ENCODE peak calls at places on chromosomes 3 and 15, in eight cellular contexts. One of them, this sample, is unnamed.

GRCh38 chr3:71247221-71247947 is 336.1 kb downstream of the FOXP1 start:
- DNase-seq in activated CD4-positive, alpha-beta T cell treated with anti-CD3 and anti-CD28 coated beads for 48 hours: no peak
- DNase-seq in nucleus accumbens: no peak
- DNase-seq in ACHN: peak
- DNase-seq in foreskin fibroblast: peak
- DNase-seq in sciatic nerve: no peak
- DNase-seq in GM18507: no peak
- DNase-seq in HAP-1: peak
- DNase-seq in this sample: no peak

GRCh38 chr3:8660271-8660731 is 15.7 kb upstream of the SSUH2 start:
- DNase-seq in activated CD4-positive, alpha-beta T cell treated with anti-CD3 and anti-CD28 coated beads for 48 hours: no peak
- DNase-seq in nucleus accumbens: no peak
- DNase-seq in ACHN: no peak
- DNase-seq in foreskin fibroblast: peak
- DNase-seq in sciatic nerve: no peak
- DNase-seq in GM18507: no peak
- DNase-seq in HAP-1: no peak
- DNase-seq in this sample: no peak

GRCh38 chr3:58683001-58683845 is 16.6 kb upstream of the FAM3D start:
- DNase-seq in activated CD4-positive, alpha-beta T cell treated with anti-CD3 and anti-CD28 coated beads for 48 hours: peak
- DNase-seq in nucleus accumbens: no peak
- DNase-seq in ACHN: peak
- DNase-seq in foreskin fibroblast: peak
- DNase-seq in sciatic nerve: no peak
- DNase-seq in GM18507: no peak
- DNase-seq in HAP-1: no peak
- DNase-seq in this sample: no peak

GRCh38 chr15:77186518-77187095 is 115.7 kb upstream of the TSPAN3 start:
- DNase-seq in activated CD4-positive, alpha-beta T cell treated with anti-CD3 and anti-CD28 coated beads for 48 hours: no peak
- DNase-seq in nucleus accumbens: no peak
- DNase-seq in ACHN: peak
- DNase-seq in foreskin fibroblast: peak
- DNase-seq in sciatic nerve: no peak
- DNase-seq in GM18507: no peak
- DNase-seq in HAP-1: peak
- DNase-seq in this sample: no peak

GRCh38 chr3:70736009-70736408 is 423.6 kb upstream of the MDFIC2 start:
- DNase-seq in activated CD4-positive, alpha-beta T cell treated with anti-CD3 and anti-CD28 coated beads for 48 hours: no peak
- DNase-seq in nucleus accumbens: no peak
- DNase-seq in ACHN: no peak
- DNase-seq in foreskin fibroblast: no peak
- DNase-seq in sciatic nerve: no peak
- DNase-seq in GM18507: no peak
- DNase-seq in HAP-1: no peak
- DNase-seq in this sample: no peak

GRCh38 chr3:141506071-141506470 is 19.2 kb downstream of the RASA2 start:
- DNase-seq in activated CD4-positive, alpha-beta T cell treated with anti-CD3 and anti-CD28 coated beads for 48 hours: no peak
- DNase-seq in nucleus accumbens: no peak
- DNase-seq in ACHN: no peak
- DNase-seq in foreskin fibroblast: no peak
- DNase-seq in sciatic nerve: no peak
- DNase-seq in GM18507: no peak
- DNase-seq in HAP-1: no peak
- DNase-seq in this sample: no peak

GRCh38 chr3:107212709-107213664 is 164.3 kb upstream of the CCDC54 start:
- DNase-seq in activated CD4-positive, alpha-beta T cell treated with anti-CD3 and anti-CD28 coated beads for 48 hours: no peak
- DNase-seq in nucleus accumbens: no peak
- DNase-seq in ACHN: no peak
- DNase-seq in foreskin fibroblast: no peak
- DNase-seq in sciatic nerve: no peak
- DNase-seq in GM18507: no peak
- DNase-seq in HAP-1: no peak
- DNase-seq in this sample: no peak

GRCh38 chr15:93088200-93088980 is 621 bp downstream of the RGMA start:
- DNase-seq in activated CD4-positive, alpha-beta T cell treated with anti-CD3 and anti-CD28 coated beads for 48 hours: peak
- DNase-seq in nucleus accumbens: no peak
- DNase-seq in ACHN: peak
- DNase-seq in foreskin fibroblast: peak
- DNase-seq in sciatic nerve: no peak
- DNase-seq in GM18507: no peak
- DNase-seq in HAP-1: peak
- DNase-seq in this sample: no peak

GRCh38 chr15:72998681-72999466 is 53.4 kb upstream of the NEO1 start:
- DNase-seq in activated CD4-positive, alpha-beta T cell treated with anti-CD3 and anti-CD28 coated beads for 48 hours: no peak
- DNase-seq in nucleus accumbens: no peak
- DNase-seq in ACHN: no peak
- DNase-seq in foreskin fibroblast: no peak
- DNase-seq in sciatic nerve: no peak
- DNase-seq in GM18507: no peak
- DNase-seq in HAP-1: no peak
- DNase-seq in this sample: no peak

GRCh38 chr3:46089237-46090011 is 62.1 kb upstream of the XCR1 start:
- DNase-seq in activated CD4-positive, alpha-beta T cell treated with anti-CD3 and anti-CD28 coated beads for 48 hours: peak
- DNase-seq in nucleus accumbens: no peak
- DNase-seq in ACHN: peak
- DNase-seq in foreskin fibroblast: peak
- DNase-seq in sciatic nerve: peak
- DNase-seq in GM18507: no peak
- DNase-seq in HAP-1: no peak
- DNase-seq in this sample: no peak

GRCh38 chr15:57732526-57733331 is 26.2 kb downstream of the POLR2M start:
- DNase-seq in activated CD4-positive, alpha-beta T cell treated with anti-CD3 and anti-CD28 coated beads for 48 hours: peak
- DNase-seq in nucleus accumbens: no peak
- DNase-seq in ACHN: peak
- DNase-seq in foreskin fibroblast: peak
- DNase-seq in sciatic nerve: peak
- DNase-seq in GM18507: peak
- DNase-seq in HAP-1: peak
- DNase-seq in this sample: peak

GRCh38 chr3:161349529-161350278 is 21.6 kb downstream of the SPTSSB start:
- DNase-seq in activated CD4-positive, alpha-beta T cell treated with anti-CD3 and anti-CD28 coated beads for 48 hours: peak
- DNase-seq in nucleus accumbens: no peak
- DNase-seq in ACHN: no peak
- DNase-seq in foreskin fibroblast: peak
- DNase-seq in sciatic nerve: no peak
- DNase-seq in GM18507: no peak
- DNase-seq in HAP-1: no peak
- DNase-seq in this sample: no peak

GRCh38 chr15:99566157-99566900 is 545 bp downstream of the MEF2A start:
- DNase-seq in activated CD4-positive, alpha-beta T cell treated with anti-CD3 and anti-CD28 coated beads for 48 hours: peak
- DNase-seq in nucleus accumbens: no peak
- DNase-seq in ACHN: peak
- DNase-seq in foreskin fibroblast: peak
- DNase-seq in sciatic nerve: no peak
- DNase-seq in GM18507: no peak
- DNase-seq in HAP-1: no peak
- DNase-seq in this sample: no peak

GRCh38 chr3:79011821-79012529 is 755.8 kb downstream of the ROBO1 start:
- DNase-seq in activated CD4-positive, alpha-beta T cell treated with anti-CD3 and anti-CD28 coated beads for 48 hours: no peak
- DNase-seq in nucleus accumbens: no peak
- DNase-seq in ACHN: no peak
- DNase-seq in foreskin fibroblast: no peak
- DNase-seq in sciatic nerve: no peak
- DNase-seq in GM18507: no peak
- DNase-seq in HAP-1: no peak
- DNase-seq in this sample: no peak

GRCh38 chr3:189372205-189372764 is 200.5 kb downstream of the TPRG1 start:
- DNase-seq in activated CD4-positive, alpha-beta T cell treated with anti-CD3 and anti-CD28 coated beads for 48 hours: no peak
- DNase-seq in nucleus accumbens: no peak
- DNase-seq in ACHN: no peak
- DNase-seq in foreskin fibroblast: no peak
- DNase-seq in sciatic nerve: no peak
- DNase-seq in GM18507: no peak
- DNase-seq in HAP-1: no peak
- DNase-seq in this sample: no peak

GRCh38 chr3:37770938-37771918 is 90.5 kb upstream of the CTDSPL start:
- DNase-seq in activated CD4-positive, alpha-beta T cell treated with anti-CD3 and anti-CD28 coated beads for 48 hours: no peak
- DNase-seq in nucleus accumbens: no peak
- DNase-seq in ACHN: no peak
- DNase-seq in foreskin fibroblast: no peak
- DNase-seq in sciatic nerve: no peak
- DNase-seq in GM18507: no peak
- DNase-seq in HAP-1: no peak
- DNase-seq in this sample: no peak

GRCh38 chr3:39000008-39000450 is 51.7 kb downstream of the SCN11A start:
- DNase-seq in activated CD4-positive, alpha-beta T cell treated with anti-CD3 and anti-CD28 coated beads for 48 hours: no peak
- DNase-seq in nucleus accumbens: no peak
- DNase-seq in ACHN: peak
- DNase-seq in foreskin fibroblast: peak
- DNase-seq in sciatic nerve: no peak
- DNase-seq in GM18507: peak
- DNase-seq in HAP-1: peak
- DNase-seq in this sample: peak

GRCh38 chr3:69207036-69207435 is 84.6 kb upstream of the LMOD3 start:
- DNase-seq in activated CD4-positive, alpha-beta T cell treated with anti-CD3 and anti-CD28 coated beads for 48 hours: no peak
- DNase-seq in nucleus accumbens: no peak
- DNase-seq in ACHN: no peak
- DNase-seq in foreskin fibroblast: no peak
- DNase-seq in sciatic nerve: no peak
- DNase-seq in GM18507: no peak
- DNase-seq in HAP-1: no peak
- DNase-seq in this sample: no peak

GRCh38 chr3:190541560-190541959 is 27.7 kb downstream of the IL1RAP start:
- DNase-seq in activated CD4-positive, alpha-beta T cell treated with anti-CD3 and anti-CD28 coated beads for 48 hours: no peak
- DNase-seq in nucleus accumbens: no peak
- DNase-seq in ACHN: no peak
- DNase-seq in foreskin fibroblast: no peak
- DNase-seq in sciatic nerve: no peak
- DNase-seq in GM18507: no peak
- DNase-seq in HAP-1: no peak
- DNase-seq in this sample: no peak

GRCh38 chr3:172226831-172227230 is 187.5 kb downstream of the FNDC3B start:
- DNase-seq in activated CD4-positive, alpha-beta T cell treated with anti-CD3 and anti-CD28 coated beads for 48 hours: no peak
- DNase-seq in nucleus accumbens: no peak
- DNase-seq in ACHN: no peak
- DNase-seq in foreskin fibroblast: no peak
- DNase-seq in sciatic nerve: no peak
- DNase-seq in GM18507: no peak
- DNase-seq in HAP-1: no peak
- DNase-seq in this sample: no peak

GRCh38 chr3:89488800-89489580 is 381.6 kb downstream of the EPHA3 start:
- DNase-seq in activated CD4-positive, alpha-beta T cell treated with anti-CD3 and anti-CD28 coated beads for 48 hours: no peak
- DNase-seq in nucleus accumbens: no peak
- DNase-seq in ACHN: no peak
- DNase-seq in foreskin fibroblast: peak
- DNase-seq in sciatic nerve: no peak
- DNase-seq in GM18507: no peak
- DNase-seq in HAP-1: no peak
- DNase-seq in this sample: no peak

GRCh38 chr15:33114484-33114767 is 80.1 kb downstream of the FMN1 start:
- DNase-seq in activated CD4-positive, alpha-beta T cell treated with anti-CD3 and anti-CD28 coated beads for 48 hours: no peak
- DNase-seq in nucleus accumbens: no peak
- DNase-seq in ACHN: no peak
- DNase-seq in foreskin fibroblast: peak
- DNase-seq in sciatic nerve: no peak
- DNase-seq in GM18507: no peak
- DNase-seq in HAP-1: no peak
- DNase-seq in this sample: no peak

GRCh38 chr3:149625795-149626194 is 32.0 kb downstream of the WWTR1 start:
- DNase-seq in activated CD4-positive, alpha-beta T cell treated with anti-CD3 and anti-CD28 coated beads for 48 hours: no peak
- DNase-seq in nucleus accumbens: no peak
- DNase-seq in ACHN: no peak
- DNase-seq in foreskin fibroblast: peak
- DNase-seq in sciatic nerve: no peak
- DNase-seq in GM18507: no peak
- DNase-seq in HAP-1: no peak
- DNase-seq in this sample: no peak

GRCh38 chr3:189914799-189915198 is 205.9 kb downstream of the P3H2 start:
- DNase-seq in activated CD4-positive, alpha-beta T cell treated with anti-CD3 and anti-CD28 coated beads for 48 hours: peak
- DNase-seq in nucleus accumbens: no peak
- DNase-seq in ACHN: peak
- DNase-seq in foreskin fibroblast: peak
- DNase-seq in sciatic nerve: no peak
- DNase-seq in GM18507: no peak
- DNase-seq in HAP-1: no peak
- DNase-seq in this sample: no peak

GRCh38 chr3:134328147-134328591 is 46.1 kb downstream of the AMOTL2 start:
- DNase-seq in activated CD4-positive, alpha-beta T cell treated with anti-CD3 and anti-CD28 coated beads for 48 hours: no peak
- DNase-seq in nucleus accumbens: no peak
- DNase-seq in ACHN: peak
- DNase-seq in foreskin fibroblast: peak
- DNase-seq in sciatic nerve: peak
- DNase-seq in GM18507: no peak
- DNase-seq in HAP-1: no peak
- DNase-seq in this sample: no peak

GRCh38 chr3:29195055-29195454 is 85.8 kb upstream of the RBMS3 start:
- DNase-seq in activated CD4-positive, alpha-beta T cell treated with anti-CD3 and anti-CD28 coated beads for 48 hours: no peak
- DNase-seq in nucleus accumbens: no peak
- DNase-seq in ACHN: no peak
- DNase-seq in foreskin fibroblast: no peak
- DNase-seq in sciatic nerve: no peak
- DNase-seq in GM18507: no peak
- DNase-seq in HAP-1: no peak
- DNase-seq in this sample: no peak

GRCh38 chr3:141375381-141376301 is 7.3 kb downstream of the ZBTB38 start:
- DNase-seq in activated CD4-positive, alpha-beta T cell treated with anti-CD3 and anti-CD28 coated beads for 48 hours: no peak
- DNase-seq in nucleus accumbens: no peak
- DNase-seq in ACHN: no peak
- DNase-seq in foreskin fibroblast: no peak
- DNase-seq in sciatic nerve: no peak
- DNase-seq in GM18507: no peak
- DNase-seq in HAP-1: no peak
- DNase-seq in this sample: no peak

GRCh38 chr3:128094295-128095151 is 29.1 kb downstream of the RUVBL1 start:
- DNase-seq in activated CD4-positive, alpha-beta T cell treated with anti-CD3 and anti-CD28 coated beads for 48 hours: no peak
- DNase-seq in nucleus accumbens: no peak
- DNase-seq in ACHN: no peak
- DNase-seq in foreskin fibroblast: peak
- DNase-seq in sciatic nerve: no peak
- DNase-seq in GM18507: no peak
- DNase-seq in HAP-1: no peak
- DNase-seq in this sample: no peak

GRCh38 chr3:58899159-58899952 is 150.5 kb downstream of the CFAP20DC start:
- DNase-seq in activated CD4-positive, alpha-beta T cell treated with anti-CD3 and anti-CD28 coated beads for 48 hours: peak
- DNase-seq in nucleus accumbens: no peak
- DNase-seq in ACHN: no peak
- DNase-seq in foreskin fibroblast: peak
- DNase-seq in sciatic nerve: no peak
- DNase-seq in GM18507: no peak
- DNase-seq in HAP-1: no peak
- DNase-seq in this sample: no peak

GRCh38 chr3:11539677-11540076 is 104.0 kb downstream of the VGLL4 start:
- DNase-seq in activated CD4-positive, alpha-beta T cell treated with anti-CD3 and anti-CD28 coated beads for 48 hours: no peak
- DNase-seq in nucleus accumbens: no peak
- DNase-seq in ACHN: no peak
- DNase-seq in foreskin fibroblast: no peak
- DNase-seq in sciatic nerve: no peak
- DNase-seq in GM18507: no peak
- DNase-seq in HAP-1: no peak
- DNase-seq in this sample: no peak

GRCh38 chr3:148054999-148055398 is 642.7 kb upstream of the AGTR1 start:
- DNase-seq in activated CD4-positive, alpha-beta T cell treated with anti-CD3 and anti-CD28 coated beads for 48 hours: no peak
- DNase-seq in nucleus accumbens: no peak
- DNase-seq in ACHN: no peak
- DNase-seq in foreskin fibroblast: no peak
- DNase-seq in sciatic nerve: no peak
- DNase-seq in GM18507: no peak
- DNase-seq in HAP-1: no peak
- DNase-seq in this sample: no peak

GRCh38 chr3:55408193-55408826 is 78.8 kb downstream of the WNT5A start:
- DNase-seq in activated CD4-positive, alpha-beta T cell treated with anti-CD3 and anti-CD28 coated beads for 48 hours: no peak
- DNase-seq in nucleus accumbens: no peak
- DNase-seq in ACHN: no peak
- DNase-seq in foreskin fibroblast: no peak
- DNase-seq in sciatic nerve: no peak
- DNase-seq in GM18507: no peak
- DNase-seq in HAP-1: no peak
- DNase-seq in this sample: no peak

GRCh38 chr3:180594631-180595348 is 7.2 kb upstream of the TTC14 start:
- DNase-seq in activated CD4-positive, alpha-beta T cell treated with anti-CD3 and anti-CD28 coated beads for 48 hours: no peak
- DNase-seq in nucleus accumbens: no peak
- DNase-seq in ACHN: peak
- DNase-seq in foreskin fibroblast: peak
- DNase-seq in sciatic nerve: no peak
- DNase-seq in GM18507: no peak
- DNase-seq in HAP-1: peak
- DNase-seq in this sample: no peak

GRCh38 chr15:101320501-101321052 is 25.5 kb upstream of the SNRPA1 start:
- DNase-seq in activated CD4-positive, alpha-beta T cell treated with anti-CD3 and anti-CD28 coated beads for 48 hours: peak
- DNase-seq in nucleus accumbens: no peak
- DNase-seq in ACHN: no peak
- DNase-seq in foreskin fibroblast: peak
- DNase-seq in sciatic nerve: peak
- DNase-seq in GM18507: no peak
- DNase-seq in HAP-1: no peak
- DNase-seq in this sample: peak

This sample was measured in GM19239.